ENCODE peak calls at places on chromosomes 11 and 22, in five cellular contexts. H, L, G, P and W are unnamed samples.

GRCh38 chr22:32839776-32840571 is 38.5 kb downstream of the TIMP3 start:
- DNase-seq in H (peak), L (no peak), G (peak), P (no peak), W (no peak)

GRCh38 chr22:19756288-19757128 is 4.1 kb upstream of the TBX1 start:
- DNase-seq in H (no peak), L (no peak), G (no peak), P (peak), W (no peak)

GRCh38 chr11:130649749-130650275 is 201.4 kb downstream of the ADAMTS15 start:
- DNase-seq in H (no peak), L (no peak), G (no peak), P (no peak), W (no peak)

GRCh38 chr22:43884600-43885318 is 7.1 kb downstream of the PNPLA5 start:
- DNase-seq in H (no peak), L (peak), G (no peak), P (no peak), W (peak)

GRCh38 chr11:12258451-12258850 is 118.9 kb upstream of the PARVA start:
- DNase-seq in H (peak), L (no peak), G (no peak), P (no peak), W (no peak)

GRCh38 chr11:280762-281485 is 2.7 kb downstream of the NLRP6 start:
- DNase-seq in H (no peak), L (no peak), G (peak), P (no peak), W (no peak)

GRCh38 chr11:116870054-116870453 is 32.6 kb upstream of the APOA1 start:
- DNase-seq in H (no peak), L (no peak), G (no peak), P (no peak), W (no peak)

GRCh38 chr22:39559456-39560105 is 11.0 kb upstream of the CACNA1I start:
- DNase-seq in H (peak), L (no peak), G (no peak), P (no peak), W (no peak)

GRCh38 chr11:11871991-11872401 is 30.2 kb downstream of the USP47 start:
- DNase-seq in H (no peak), L (no peak), G (no peak), P (no peak), W (no peak)

GRCh38 chr22:24424901-24425775 is 2.3 kb upstream of the ADORA2A start:
- DNase-seq in H (no peak), L (no peak), G (no peak), P (no peak), W (no peak)

GRCh38 chr11:46360878-46361277 is 13.6 kb downstream of the DGKZ start:
- DNase-seq in H (no peak), L (no peak), G (no peak), P (no peak), W (no peak)

GRCh38 chr22:45009881-45010531 is at the start of gene PHF21B:
- DNase-seq in H (peak), L (peak), G (peak), P (no peak), W (no peak)

GRCh38 chr22:17268501-17269223 is 49.4 kb upstream of the ADA2 start:
- DNase-seq in H (no peak), L (no peak), G (no peak), P (no peak), W (no peak)

GRCh38 chr11:44611687-44612437 is 46.4 kb downstream of the CD82 start:
- DNase-seq in H (peak), L (no peak), G (no peak), P (no peak), W (no peak)

GRCh38 chr11:29448246-29448877 is 568.5 kb downstream of the KCNA4 start:
- DNase-seq in H (peak), L (peak), G (no peak), P (no peak), W (no peak)

GRCh38 chr11:95711162-95711944 is 78.2 kb downstream of the FAM76B start:
- DNase-seq in H (no peak), L (no peak), G (no peak), P (no peak), W (no peak)

GRCh38 chr11:68413591-68413999 is 47.0 kb upstream of the PPP6R3 start:
- DNase-seq in H (no peak), L (no peak), G (no peak), P (no peak), W (no peak)

GRCh38 chr11:61042961-61043540 is 59.2 kb upstream of the CD5 start:
- DNase-seq in H (no peak), L (peak), G (no peak), P (no peak), W (no peak)

GRCh38 chr22:17106785-17107546 is 14.2 kb downstream of the TMEM121B start:
- DNase-seq in H (no peak), L (no peak), G (no peak), P (no peak), W (no peak)

GRCh38 chr11:32597914-32598313 is 14.3 kb downstream of the EIF3M start:
- DNase-seq in H (no peak), L (no peak), G (no peak), P (no peak), W (no peak)

GRCh38 chr22:35299217-35299716 is 427 bp upstream of the TOM1 start:
- DNase-seq in H (peak), L (no peak), G (no peak), P (peak), W (no peak)

GRCh38 chr11:44912270-44912987 is 38.3 kb downstream of the TP53I11 start:
- DNase-seq in H (no peak), L (no peak), G (no peak), P (no peak), W (no peak)

GRCh38 chr11:35334385-35335090 is 84.8 kb downstream of the SLC1A2 start:
- DNase-seq in H (no peak), L (no peak), G (no peak), P (no peak), W (no peak)